ENCODE peak calls at places on chromosomes 13 and 19, in five cellular contexts. D is GM23338, H is NCI-H146, Q is PC-9, A is activated T-cell treated with anti-CD3 and anti-CD28 coated beads for 24 hours. P is an unnamed sample.

GRCh38 chr13:113648218-113648615 is 9.8 kb downstream of the ATP4B start:
- DNase-seq in A (no peak), H (no peak), D (no peak), Q (no peak), P (no peak)

GRCh38 chr13:102774596-102775375 is 1.2 kb upstream of the TEX30 start:
- DNase-seq in H (no peak), A (no peak), Q (no peak), D (peak), P (no peak)

GRCh38 chr19:11737964-11738745 is 591 bp downstream of the ZNF823 start:
- DNase-seq in A (peak), Q (peak), D (peak), H (peak), P (peak)

GRCh38 chr19:31533114-31533513 is 183.9 kb upstream of the TSHZ3 start:
- DNase-seq in Q (no peak), A (no peak), D (no peak), H (no peak), P (no peak)

GRCh38 chr13:44692173-44692713 is 116.1 kb upstream of the TSC22D1 start:
- DNase-seq in H (no peak), D (peak), Q (peak), A (no peak), P (no peak)

GRCh38 chr13:110485604-110486003 is 75.9 kb downstream of the RAB20 start:
- DNase-seq in D (peak), Q (no peak), H (no peak), A (no peak), P (no peak)

GRCh38 chr13:51394724-51395123 is 55.2 kb downstream of the SERPINE3 start:
- DNase-seq in H (no peak), A (no peak), Q (no peak), D (no peak), P (no peak)

GRCh38 chr19:17091758-17092333 is 16.3 kb downstream of the MYO9B start:
- DNase-seq in Q (peak), A (no peak), H (no peak), D (no peak), P (no peak)

GRCh38 chr13:106371024-106371423 is 164.4 kb downstream of the EFNB2 start:
- DNase-seq in D (no peak), A (no peak), H (no peak), Q (no peak), P (no peak)

GRCh38 chr19:51354103-51354741 is 12.0 kb downstream of the ETFB start:
- DNase-seq in D (no peak), A (no peak), H (no peak), Q (no peak), P (no peak)

GRCh38 chr13:49373699-49374098 is 70.2 kb downstream of the CAB39L start:
- DNase-seq in A (no peak), Q (no peak), H (no peak), D (no peak), P (no peak)

GRCh38 chr19:34259367-34259865 is 5.1 kb downstream of the GARRE1 start:
- DNase-seq in D (no peak), H (no peak), A (no peak), Q (no peak), P (no peak)

GRCh38 chr13:89150362-89150761 is 1479.2 kb downstream of the SLITRK5 start:
- DNase-seq in Q (no peak), H (no peak), D (no peak), A (no peak), P (no peak)

GRCh38 chr13:57491318-57491717 is 140.2 kb upstream of the PCDH17 start:
- DNase-seq in Q (no peak), A (no peak), H (no peak), D (no peak), P (no peak)

GRCh38 chr19:37893845-37894575 is 12.4 kb downstream of the WDR87 start:
- DNase-seq in H (no peak), Q (no peak), D (no peak), A (no peak), P (no peak)

GRCh38 chr13:43261018-43261417 is 237.6 kb downstream of the DNAJC15 start:
- DNase-seq in D (no peak), A (no peak), Q (peak), H (no peak), P (peak)

GRCh38 chr13:75621147-75621546 is 15.0 kb upstream of the LMO7 start:
- DNase-seq in D (no peak), A (no peak), Q (no peak), H (no peak), P (peak)

GRCh38 chr19:45753548-45753947 is 15.5 kb downstream of the SIX5 start:
- DNase-seq in Q (no peak), H (no peak), D (peak), A (no peak), P (no peak)

GRCh38 chr19:39778763-39779162 is at the start of gene LEUTX:
- DNase-seq in Q (no peak), A (no peak), D (no peak), H (no peak), P (no peak)

GRCh38 chr19:39411832-39412099 is 703 bp upstream of the PLEKHG2 start:
- DNase-seq in H (peak), A (peak), D (peak), Q (peak), P (peak)

GRCh38 chr13:30364876-30365275 is 57.4 kb upstream of the UBE2L5 start:
- DNase-seq in Q (no peak), D (peak), A (no peak), H (no peak), P (peak)

GRCh38 chr13:79799049-79799448 is 318.1 kb downstream of the NDFIP2 start:
- DNase-seq in A (no peak), H (no peak), Q (no peak), D (no peak), P (no peak)

GRCh38 chr19:34330116-34330515 is 34.9 kb upstream of the GPI start:
- DNase-seq in H (no peak), A (no peak), Q (no peak), D (no peak), P (no peak)

GRCh38 chr13:20702530-20702929 is 969 bp upstream of the IL17D start:
- DNase-seq in D (no peak), Q (no peak), H (no peak), A (no peak), P (no peak)

GRCh38 chr19:47330466-47330869 is 1.5 kb upstream of the C5AR2 start:
- DNase-seq in D (no peak), A (no peak), Q (no peak), H (no peak), P (peak)

GRCh38 chr19:17762505-17763229 is 11.4 kb downstream of the FCHO1 start:
- DNase-seq in D (peak), A (no peak), H (peak), Q (peak), P (peak)

GRCh38 chr19:48053856-48054255 is 10.0 kb upstream of the CABP5 start:
- DNase-seq in Q (no peak), H (no peak), A (no peak), D (no peak), P (no peak)

GRCh38 chr13:113608246-113608635 is 23.7 kb downstream of the TFDP1 start:
- DNase-seq in H (no peak), Q (no peak), A (no peak), D (no peak), P (no peak)

GRCh38 chr19:18496167-18496979 is 25.5 kb downstream of the ELL start:
- DNase-seq in Q (peak), D (no peak), A (peak), H (no peak), P (peak)

GRCh38 chr13:72643339-72643989 is 84.0 kb downstream of the MZT1 start:
- DNase-seq in D (peak), A (peak), H (peak), Q (peak), P (peak)

GRCh38 chr19:5718579-5719273 is 1.2 kb downstream of the LONP1 start:
- DNase-seq in D (no peak), H (no peak), Q (peak), A (peak), P (peak)

GRCh38 chr19:18775586-18776287 is 15.4 kb downstream of the COMP start:
- DNase-seq in D (no peak), H (no peak), Q (no peak), A (no peak), P (no peak)

GRCh38 chr19:49020931-49021895 is 2.9 kb downstream of the CGB3 start:
- DNase-seq in D (no peak), H (no peak), A (no peak), Q (no peak), P (peak)

GRCh38 chr13:49112782-49113525 is 107.2 kb upstream of the MLNR start:
- DNase-seq in A (no peak), H (no peak), Q (no peak), D (peak), P (no peak)

GRCh38 chr19:17794731-17795494 is at the start of gene B3GNT3:
- DNase-seq in Q (peak), A (no peak), H (peak), D (peak), P (no peak)

GRCh38 chr13:94617389-94618000 is 15.8 kb downstream of the GPR180 start:
- DNase-seq in A (peak), H (peak), D (peak), Q (no peak), P (no peak)